ENCODE peak calls at places on chromosomes 2 and 18, in eight cellular contexts. L is NCI-H526; T is thyroid gland; I is aorta; K is psoas muscle; G is KBM-7; H is stimulated activated CD4-positive, alpha-beta T cell treated with anti-CD3 and anti-CD28 coated beads, Interleukin-1b, Interleukin-23, amount 100 ng/mL, for 1 hour; R is activated T-cell treated with anti-CD3 and anti-CD28 coated beads for 48 hours. X is an unnamed sample.

GRCh38 chr2:16640867-16641266 is 24.8 kb downstream of the CYRIA start:
- DNase-seq in L (no peak), T (no peak), I (no peak), K (peak; percentile 67), G (no peak), H (no peak), R (no peak), X (no peak)

GRCh38 chr2:86375623-86376022 is 38.2 kb upstream of the REEP1 start:
- DNase-seq in L (no peak), T (no peak), I (no peak), K (no peak), G (no peak), H (no peak), R (no peak), X (no peak)

GRCh38 chr18:27967938-27968803 is 208.8 kb downstream of the CDH2 start:
- DNase-seq in L (no peak), T (no peak), I (no peak), K (no peak), G (no peak), H (no peak), R (no peak), X (no peak)

GRCh38 chr2:39875182-39875913 is 96.3 kb upstream of the THUMPD2 start:
- DNase-seq in L (no peak), T (peak; percentile 78), I (no peak), K (no peak), G (no peak), H (no peak), R (no peak), X (no peak)

GRCh38 chr2:38708900-38709321 is 42.2 kb downstream of the SRSF7 start:
- DNase-seq in L (no peak), T (no peak), I (no peak), K (no peak), G (no peak), H (no peak), R (no peak), X (no peak)

GRCh38 chr18:33700513-33700976 is 122.5 kb downstream of the ASXL3 start:
- DNase-seq in L (no peak), T (no peak), I (no peak), K (no peak), G (no peak), H (no peak), R (no peak), X (no peak)

GRCh38 chr2:45607701-45608100 is 3.4 kb downstream of the SRBD1 start:
- DNase-seq in L (no peak), T (no peak), I (no peak), K (no peak), G (peak; percentile 40), H (no peak), R (no peak), X (no peak)

GRCh38 chr2:219253753-219254589 is at the start of gene TUBA4A:
- DNase-seq in L (peak; percentile 50), T (peak; percentile 89), I (peak; percentile 95), K (peak; percentile 92), G (peak; percentile 86), H (peak; percentile 84), R (peak; percentile 89), X (peak; percentile 69)

GRCh38 chr2:193668557-193669323 is 1474.0 kb upstream of the TMEFF2 start:
- DNase-seq in L (no peak), T (no peak), I (no peak), K (no peak), G (no peak), H (no peak), R (no peak), X (no peak)

GRCh38 chr18:54269924-54270844 is 867 bp downstream of the POLI start:
- DNase-seq in L (peak; percentile 48), T (peak; percentile 67), I (no peak), K (no peak), G (no peak), H (no peak), R (peak; percentile 60), X (no peak)

GRCh38 chr2:232174662-232175061 is 203.9 kb upstream of the ALPP start:
- DNase-seq in L (no peak), T (peak; percentile 56), I (no peak), K (no peak), G (no peak), H (no peak), R (no peak), X (no peak)

GRCh38 chr2:156333951-156334495 is 1.5 kb upstream of the NR4A2 start:
- DNase-seq in L (peak; percentile 62), T (peak; percentile 70), I (peak; percentile 90), K (peak; percentile 83), G (peak; percentile 72), H (peak; percentile 60), R (peak; percentile 68), X (peak; percentile 60)

GRCh38 chr2:213251618-213252017 is 32.6 kb upstream of the SPAG16 start:
- DNase-seq in L (peak; percentile 42), T (peak; percentile 7), I (no peak), K (no peak), G (peak; percentile 75), H (no peak), R (no peak), X (no peak)

GRCh38 chr2:206799083-206799482 is 33.7 kb downstream of the FASTKD2 start:
- DNase-seq in L (no peak), T (no peak), I (no peak), K (no peak), G (no peak), H (no peak), R (no peak), X (no peak)

GRCh38 chr2:113167115-113167932 is 6.4 kb upstream of the PSD4 start:
- DNase-seq in L (no peak), T (peak; percentile 50), I (no peak), K (no peak), G (peak; percentile 91), H (no peak), R (no peak), X (no peak)

GRCh38 chr2:68404901-68405799 is 40.1 kb downstream of the PLEK start:
- DNase-seq in L (peak; percentile 19), T (no peak), I (no peak), K (no peak), G (no peak), H (no peak), R (no peak), X (no peak)

GRCh38 chr2:152415231-152415642 is 80.3 kb downstream of the FMNL2 start:
- DNase-seq in L (no peak), T (no peak), I (no peak), K (no peak), G (no peak), H (no peak), R (peak; percentile 22), X (no peak)

GRCh38 chr18:44080054-44080453 is 600.6 kb upstream of the SETBP1 start:
- DNase-seq in L (no peak), T (no peak), I (no peak), K (no peak), G (no peak), H (no peak), R (no peak), X (no peak)

GRCh38 chr2:195488567-195488966 is 168.5 kb upstream of the SLC39A10 start:
- DNase-seq in L (no peak), T (no peak), I (no peak), K (no peak), G (peak; percentile 28), H (no peak), R (no peak), X (no peak)

GRCh38 chr2:11481789-11482472 is 16.0 kb upstream of the E2F6 start:
- DNase-seq in L (no peak), T (no peak), I (no peak), K (no peak), G (no peak), H (no peak), R (no peak), X (no peak)

GRCh38 chr2:192151848-192152247 is 42.9 kb downstream of the TMEFF2 start:
- DNase-seq in L (no peak), T (no peak), I (no peak), K (no peak), G (peak; percentile 55), H (no peak), R (no peak), X (no peak)

GRCh38 chr2:3126171-3126685 is 251.4 kb downstream of the EIPR1 start:
- DNase-seq in L (no peak), T (no peak), I (no peak), K (no peak), G (no peak), H (no peak), R (no peak), X (no peak)

GRCh38 chr2:99297990-99298389 is 3.0 kb downstream of the LYG1 start:
- DNase-seq in L (no peak), T (no peak), I (no peak), K (no peak), G (no peak), H (no peak), R (no peak), X (no peak)

X was measured in activated CD8-positive, alpha-beta memory T cell treated with anti-CD3 and anti-CD28 coated beads for 1 hour.